ENCODE peak calls at places on chromosomes 4 and X, in ten cellular contexts. B is NCI-H748 treated with DMSO at 0.1 percent for 48 hours; A is T-cell; L is fibroblast of lung; F is stimulated activated CD8-positive, alpha-beta memory T cell treated with anti-CD3 and anti-CD28 coated beads, Interleukin-7, amount 100 ng/mL, for 24 hours; H is right atrium auricular region; Y is AG10803; M is SHP77 treated with DMSO at 0.1 percent for 48 hours; I is testis; K is Jurkat, Clone E6-1. J is an unnamed sample.

GRCh38 chrX:151694661-151695582 is at the start of gene PRRG3:
- DNase-seq in B (no peak), A (no peak), L (no peak), F (no peak), H (no peak), Y (no peak), M (no peak), I (no peak), K (no peak), J (no peak)

GRCh38 chrX:77899081-77899828 is at the start of gene COX7B:
- DNase-seq in B (peak), A (peak), L (peak), F (no peak), H (peak), Y (peak), M (peak), I (peak), K (peak), J (peak)

GRCh38 chr4:4386736-4387392 is at the start of gene NSG1:
- DNase-seq in B (no peak), A (no peak), L (peak), F (no peak), H (no peak), Y (peak), M (no peak), I (peak), K (no peak), J (peak)

GRCh38 chrX:69063486-69063885 is 101.8 kb downstream of the PJA1 start:
- DNase-seq in B (no peak), A (no peak), L (no peak), F (no peak), H (no peak), Y (no peak), M (no peak), I (no peak), K (no peak), J (no peak)

GRCh38 chr4:181870326-181870725 is 372.9 kb upstream of the TENM3 start:
- DNase-seq in B (no peak), A (no peak), L (peak), F (no peak), H (no peak), Y (peak), M (no peak), I (no peak), K (no peak), J (peak)

GRCh38 chr4:185143596-185143969 is 517 bp downstream of the SLC25A4 start:
- DNase-seq in B (peak), A (peak), L (peak), F (no peak), H (no peak), Y (peak), M (no peak), I (peak), K (no peak), J (peak)

GRCh38 chr4:8504279-8505007 is 63.9 kb downstream of the TRMT44 start:
- DNase-seq in B (peak), A (no peak), L (no peak), F (no peak), H (no peak), Y (no peak), M (no peak), I (no peak), K (no peak), J (no peak)

GRCh38 chrX:71577682-71578081 is 555 bp upstream of the GCNA start:
- DNase-seq in B (no peak), A (no peak), L (no peak), F (no peak), H (no peak), Y (no peak), M (no peak), I (peak), K (no peak), J (no peak)

GRCh38 chrX:135974279-135974856 is 580 bp upstream of the MMGT1 start:
- DNase-seq in B (peak), A (peak), L (peak), F (peak), H (peak), Y (peak), M (no peak), I (peak), K (peak), J (peak)

GRCh38 chr4:98663226-98664006 is 5.0 kb upstream of the TSPAN5 start:
- DNase-seq in B (no peak), A (peak), L (no peak), F (peak), H (no peak), Y (no peak), M (no peak), I (no peak), K (peak), J (no peak)

GRCh38 chrX:154648931-154649863 is 4.2 kb downstream of the CTAG2 start:
- DNase-seq in B (no peak), A (no peak), L (no peak), F (no peak), H (no peak), Y (no peak), M (no peak), I (no peak), K (no peak), J (no peak)

GRCh38 chr4:158316264-158316663 is 106.0 kb downstream of the TMEM144 start:
- DNase-seq in B (no peak), A (no peak), L (peak), F (no peak), H (no peak), Y (peak), M (no peak), I (no peak), K (no peak), J (peak)

GRCh38 chr4:83568057-83568456 is 32.1 kb downstream of the GPAT3 start:
- DNase-seq in B (no peak), A (no peak), L (no peak), F (no peak), H (no peak), Y (no peak), M (no peak), I (no peak), K (no peak), J (no peak)

GRCh38 chrX:42943051-42943450 is 165.1 kb upstream of the PPP1R2C start:
- DNase-seq in B (no peak), A (no peak), L (no peak), F (no peak), H (no peak), Y (no peak), M (no peak), I (no peak), K (no peak), J (no peak)

GRCh38 chr4:73836373-73837269 is at the start of gene CXCL6:
- DNase-seq in B (no peak), A (no peak), L (peak), F (no peak), H (no peak), Y (no peak), M (no peak), I (peak), K (no peak), J (peak)

GRCh38 chr4:8940792-8941491 is 69.3 kb upstream of the HMX1 start:
- DNase-seq in B (no peak), A (no peak), L (no peak), F (no peak), H (peak), Y (no peak), M (no peak), I (no peak), K (no peak), J (no peak)

GRCh38 chr4:14308229-14308651 is 680.7 kb upstream of the BOD1L1 start:
- DNase-seq in B (no peak), A (no peak), L (no peak), F (no peak), H (no peak), Y (no peak), M (no peak), I (peak), K (no peak), J (no peak)

GRCh38 chrX:24146283-24146865 is 3.2 kb upstream of the ZFX start:
- DNase-seq in B (no peak), A (no peak), L (no peak), F (no peak), H (no peak), Y (peak), M (no peak), I (no peak), K (no peak), J (peak)

GRCh38 chrX:84735025-84735424 is 232.8 kb upstream of the HDX start:
- DNase-seq in B (no peak), A (no peak), L (peak), F (no peak), H (no peak), Y (no peak), M (no peak), I (no peak), K (no peak), J (peak)

GRCh38 chr4:105895324-105895608 is at the start of gene NPNT:
- DNase-seq in B (peak), A (no peak), L (peak), F (no peak), H (no peak), Y (no peak), M (no peak), I (no peak), K (no peak), J (no peak)

GRCh38 chr4:134544303-134544761 is 342.7 kb upstream of the PABPC4L start:
- DNase-seq in B (peak), A (no peak), L (peak), F (no peak), H (no peak), Y (peak), M (peak), I (no peak), K (no peak), J (peak)

J was measured in EH.